ENCODE peak calls at places on chromosome 18, in four cellular contexts. E is GM23338, C is bronchial epithelial cell, N is adrenal gland. W is an unnamed sample. For H3K36me3, the result is how much of the 10 kb centered on the place peaks cover.

GRCh38 chr18:46435031-46435430 is 222.0 kb downstream of the LOXHD1 start:
- DNase-seq in E (no peak), C (no peak), N (no peak), W (no peak)

GRCh38 chr18:23321996-23322395 is 131.1 kb upstream of the RIOK3 start:
- DNase-seq in E (no peak), C (no peak), N (no peak), W (no peak)

GRCh38 chr18:26307161-26307773 is 81.0 kb downstream of the TAF4B start:
- DNase-seq in E (peak), C (peak), N (peak), W (no peak)

GRCh38 chr18:58586886-58587285 is 42.0 kb downstream of the ALPK2 start:
- DNase-seq in E (no peak), C (no peak), N (no peak), W (no peak)

GRCh38 chr18:23992119-23992940 is 22.2 kb upstream of the TTC39C start:
- DNase-seq in E (no peak), C (peak), N (peak), W (no peak)

GRCh38 chr18:67464499-67464898 is 52.0 kb downstream of the DSEL start:
- DNase-seq in E (no peak), C (no peak), N (no peak), W (no peak)

GRCh38 chr18:21134895-21135294 is 23.3 kb upstream of the ROCK1 start:
- DNase-seq in E (no peak), C (peak), N (no peak), W (no peak)

GRCh38 chr18:23538040-23538439 is 34.7 kb downstream of the RMC1 start:
- DNase-seq in E (no peak), C (no peak), N (no peak), W (no peak)

GRCh38 chr18:29862824-29863223 is 1179.7 kb downstream of the DSC3 start:
- DNase-seq in E (peak), C (no peak), N (no peak), W (no peak)

GRCh38 chr18:46156124-46156745 is 52.0 kb downstream of the HAUS1 start:
- DNase-seq in E (no peak), C (no peak), N (no peak), W (no peak)

GRCh38 chr18:25817571-25818237 is 272.7 kb downstream of the SS18 start:
- DNase-seq in E (no peak), C (no peak), N (no peak), W (no peak)

GRCh38 chr18:11963991-11964484 is 17.3 kb upstream of the IMPA2 start:
- DNase-seq in E (peak), C (no peak), N (no peak), W (no peak)

GRCh38 chr18:22913861-22914260 is 19.3 kb upstream of the RBBP8 start:
- DNase-seq in E (peak), C (peak), N (no peak), W (no peak)

GRCh38 chr18:45993441-45993840 is 26.3 kb upstream of the EPG5 start:
- DNase-seq in E (no peak), C (peak), N (no peak), W (no peak)

GRCh38 chr18:10454800-10455550 is 540 bp downstream of the APCDD1 start:
- DNase-seq in E (peak), C (no peak), N (peak), W (no peak)

GRCh38 chr18:33744032-33744697 is 166.1 kb downstream of the ASXL3 start:
- DNase-seq in E (peak), C (no peak), N (no peak), W (no peak)

GRCh38 chr18:23683671-23684070 is 5.6 kb upstream of the LAMA3 start:
- DNase-seq in E (no peak), C (peak), N (no peak), W (no peak)

GRCh38 chr18:35458677-35459441 is 38.9 kb downstream of the INO80C start:
- DNase-seq in E (peak), C (peak), N (peak), W (peak)

GRCh38 chr18:10094608-10095137 is 180.9 kb downstream of the VAPA start:
- DNase-seq in E (no peak), C (peak), N (no peak), W (no peak)

GRCh38 chr18:23069481-23069880 is 65.8 kb upstream of the CABLES1 start:
- DNase-seq in E (no peak), C (no peak), N (no peak), W (no peak)

GRCh38 chr18:23106575-23106974 is 28.7 kb upstream of the CABLES1 start:
- DNase-seq in E (no peak), C (peak), N (peak), W (no peak)

GRCh38 chr18:45621068-45621511 is 5.8 kb downstream of the SLC14A2 start:
- DNase-seq in E (peak), C (peak), N (peak), W (peak)

GRCh38 chr18:8319798-8320477 is 289.3 kb upstream of the RAB12 start:
- DNase-seq in E (no peak), C (no peak), N (no peak), W (no peak)

GRCh38 chr18:30618567-30618966 is 424.0 kb downstream of the DSC3 start:
- DNase-seq in E (no peak), C (no peak), N (no peak), W (no peak)

GRCh38 chr18:76837071-76837470 is 14.7 kb downstream of the ZNF236 start:
- DNase-seq in E (no peak), C (no peak), N (no peak), W (no peak)
- H3K4me3 ChIP-seq in E (no peak), C (no peak), N (no peak), W (no peak)

GRCh38 chr18:32114293-32114692 is 22.6 kb downstream of the RNF138 start:
- DNase-seq in E (no peak), C (no peak), N (no peak), W (no peak)
- H3K36me3 ChIP-seq in E (under half), C (under half), N (under half), W (under half)

GRCh38 chr18:49697757-49698595 is 115.4 kb downstream of the ACAA2 start:
- DNase-seq in E (peak), C (peak), N (no peak), W (peak)
- TF ChIP-seq CTCF in E (no peak), C (no peak), N (no peak), W (no peak)

DNA sequence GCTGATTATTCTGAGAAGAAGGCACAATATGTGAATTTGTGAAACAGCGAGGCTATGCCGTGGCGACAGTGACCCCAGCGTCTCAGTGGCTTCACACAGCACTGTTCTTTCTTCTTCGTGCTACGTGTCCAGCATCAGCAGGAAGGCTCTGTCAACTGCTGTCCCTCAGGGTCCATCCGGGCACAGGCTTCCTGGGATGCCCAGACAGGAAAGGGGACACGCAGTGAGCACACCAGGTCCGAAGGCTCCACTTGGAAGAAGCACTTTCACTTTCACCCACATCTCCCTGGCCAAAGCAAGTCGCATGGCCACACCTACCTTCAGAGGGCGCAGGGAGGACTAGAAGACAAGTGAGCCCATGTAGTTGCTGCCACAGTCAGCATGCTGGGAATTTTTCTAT is 47.3 kb downstream of the PTGR3 start:
- DNase-seq in E (no peak), C (no peak), N (peak), W (peak)
- H3K4me3 ChIP-seq in E (no peak), C (no peak), N (no peak), W (peak)

GRCh38 chr18:79409313-79409712 is 13.6 kb downstream of the NFATC1 start:
- DNase-seq in E (no peak), C (no peak), N (no peak), W (no peak)
- H3K36me3 ChIP-seq in E (under half), C (under half), N (under half), W (under half)

GRCh38 chr18:64097497-64097896 is 51.4 kb downstream of the LINC00305 start:
- DNase-seq in E (no peak), C (no peak), N (no peak), W (no peak)
- TF ChIP-seq CTCF in E (peak), C (no peak), N (no peak), W (peak)

GRCh38 chr18:55401638-55402191 is 186.3 kb downstream of the TCF4 start:
- DNase-seq in E (peak), C (no peak), N (peak), W (no peak)
- H3K4me3 ChIP-seq in E (peak), C (no peak), N (no peak), W (peak)

GRCh38 chr18:2302012-2302411 is 269.3 kb downstream of the METTL4 start:
- DNase-seq in E (no peak), C (no peak), N (no peak), W (no peak)
- H3K36me3 ChIP-seq in E (under half), C (under half), N (under half), W (under half)

DNA sequence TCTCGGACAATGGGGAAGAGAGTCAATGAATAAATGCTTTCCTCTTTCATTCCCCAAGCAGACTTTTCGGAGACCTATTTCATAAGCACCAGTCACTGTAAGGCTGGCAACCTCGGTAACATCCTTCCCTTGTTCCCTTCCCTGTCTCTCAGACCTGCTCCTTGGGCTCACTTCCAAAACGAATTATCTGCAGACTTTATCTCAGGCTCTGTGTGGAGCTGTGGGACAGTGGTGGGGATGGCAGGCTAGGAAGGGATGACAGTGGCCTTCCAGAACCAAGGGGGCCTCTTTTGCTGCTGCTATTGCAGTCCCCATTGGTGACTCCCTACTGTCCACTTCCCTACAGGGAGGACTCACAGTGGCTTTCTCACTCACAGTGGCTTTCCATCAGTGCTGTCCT is 185.6 kb upstream of the MEX3C start:
- DNase-seq in E (no peak), C (no peak), N (no peak), W (no peak)
- TF ChIP-seq CTCF in E (no peak), C (no peak), N (no peak), W (no peak)

GRCh38 chr18:41747723-41748242 is 207.3 kb upstream of the PIK3C3 start:
- DNase-seq in E (no peak), C (no peak), N (no peak), W (no peak)
- H3K4me3 ChIP-seq in E (no peak), C (no peak), N (no peak), W (no peak)